ENCODE peak calls at places on chromosomes 12 and 14, in nine cellular contexts. R is AG20443; L is activated CD8-positive, alpha-beta T cell treated with anti-CD3 and anti-CD28 coated beads, Interleukin-2, amount 10 ng/mL, durations not matched to agents 7 days and 5 days; G is endodermal cell; V is fibroblast of the conjunctiva; T is effector memory CD8-positive, alpha-beta T cell; Y is activated CD4-positive, alpha-beta T cell treated with anti-CD3 and anti-CD28 coated beads, Interleukin-2, amount 10 ng/mL, durations not matched to agents 7 days and 5 days; X is Panc1; A is left cardiac atrium. J is an unnamed sample.

GRCh38 chr12:38399711-38400205 is 83.2 kb downstream of the ALG10B start:
- DNase-seq in R (no peak), L (no peak), G (no peak), V (no peak), T (no peak), Y (no peak), X (no peak), A (no peak), J (no peak)

GRCh38 chr14:61566537-61567225 is 128.6 kb upstream of the HIF1A start:
- DNase-seq in R (peak), L (no peak), G (no peak), V (no peak), T (no peak), Y (no peak), X (no peak), A (no peak), J (no peak)

GRCh38 chr12:32819424-32819823 is 63.7 kb upstream of the YARS2 start:
- DNase-seq in R (no peak), L (no peak), G (no peak), V (no peak), T (no peak), Y (no peak), X (no peak), A (no peak), J (no peak)

GRCh38 chr12:130070017-130070653 is 92.1 kb upstream of the FZD10 start:
- DNase-seq in R (no peak), L (no peak), G (peak), V (no peak), T (no peak), Y (no peak), X (no peak), A (peak), J (no peak)

GRCh38 chr12:96487214-96487613 is 2.2 kb upstream of the CFAP54 start:
- DNase-seq in R (peak), L (no peak), G (no peak), V (peak), T (no peak), Y (no peak), X (peak), A (no peak), J (no peak)

GRCh38 chr14:105503296-105503640 is 12.2 kb downstream of the TEDC1 start:
- DNase-seq in R (no peak), L (no peak), G (no peak), V (no peak), T (no peak), Y (no peak), X (no peak), A (no peak), J (no peak)

GRCh38 chr14:32593290-32593942 is 264.3 kb downstream of the AKAP6 start:
- DNase-seq in R (peak), L (no peak), G (no peak), V (no peak), T (no peak), Y (no peak), X (no peak), A (no peak), J (no peak)

GRCh38 chr12:79835377-79835843 is 99.5 kb downstream of the PPP1R12A start:
- DNase-seq in R (no peak), L (no peak), G (no peak), V (no peak), T (no peak), Y (no peak), X (no peak), A (no peak), J (no peak)

GRCh38 chr12:131124487-131125280 is 171.0 kb downstream of the ADGRD1 start:
- DNase-seq in R (no peak), L (no peak), G (no peak), V (no peak), T (no peak), Y (no peak), X (no peak), A (no peak), J (no peak)

GRCh38 chr12:54173066-54173726 is 15.6 kb downstream of the SMUG1 start:
- DNase-seq in R (peak), L (peak), G (peak), V (no peak), T (no peak), Y (peak), X (no peak), A (peak), J (no peak)

GRCh38 chr14:75636100-75636692 is 24.5 kb downstream of the ERG28 start:
- DNase-seq in R (peak), L (no peak), G (no peak), V (no peak), T (no peak), Y (no peak), X (no peak), A (no peak), J (no peak)

GRCh38 chr14:66496188-66496807 is 10.1 kb downstream of the CCDC196 start:
- DNase-seq in R (no peak), L (no peak), G (no peak), V (no peak), T (no peak), Y (no peak), X (no peak), A (no peak), J (no peak)

GRCh38 chr12:93808169-93808899 is 131.2 kb downstream of the CRADD start:
- DNase-seq in R (no peak), L (no peak), G (no peak), V (no peak), T (no peak), Y (no peak), X (no peak), A (no peak), J (no peak)

GRCh38 chr12:123767613-123768012 is 5.5 kb downstream of the DNAH10 start:
- DNase-seq in R (no peak), L (peak), G (no peak), V (no peak), T (no peak), Y (peak), X (no peak), A (no peak), J (no peak)

GRCh38 chr12:19553177-19553576 is 113.9 kb downstream of the AEBP2 start:
- DNase-seq in R (no peak), L (no peak), G (no peak), V (no peak), T (no peak), Y (no peak), X (no peak), A (no peak), J (no peak)

J was measured in central memory CD4-positive, alpha-beta T cell.